ENCODE peak calls at places on chromosome 2, in six cellular contexts. U, D, Q, A, H and V are unnamed samples. For H3K9me3 and H3K36me3, the result is how much of the 10 kb centered on the place peaks cover.

GRCh38 chr2:227766361-227766883 is 20.7 kb downstream of the SCYGR8 start:
- DNase-seq in Q (peak), U (peak), D (peak), A (peak), H (peak), V (peak)

GRCh38 chr2:71370015-71370414 is 38.4 kb downstream of the ZNF638 start:
- DNase-seq in D (no peak), U (no peak), Q (no peak), H (no peak), A (no peak), V (no peak)

GRCh38 chr2:233414273-233414654 is 60.0 kb downstream of the DGKD start:
- DNase-seq in U (no peak), Q (peak), H (no peak), A (no peak), D (no peak), V (no peak)

GRCh38 chr2:62197609-62198236 is 1.8 kb downstream of the B3GNT2 start:
- DNase-seq in D (peak), A (peak), U (peak), Q (peak), H (no peak), V (no peak)

GRCh38 chr2:102114851-102115497 is 27.6 kb upstream of the IL1R1 start:
- DNase-seq in Q (no peak), U (no peak), D (no peak), A (no peak), H (no peak), V (no peak)

GRCh38 chr2:3696542-3696941 is 6.8 kb upstream of the DCDC2C start:
- DNase-seq in U (no peak), D (no peak), H (no peak), A (no peak), Q (no peak), V (no peak)

GRCh38 chr2:170292415-170292814 is 114.5 kb downstream of the MYO3B start:
- DNase-seq in D (no peak), A (no peak), U (no peak), Q (peak), H (no peak), V (no peak)

GRCh38 chr2:231711677-231712461 is 3.5 kb downstream of the PTMA start:
- DNase-seq in H (peak), U (no peak), A (no peak), Q (no peak), D (peak), V (peak)

GRCh38 chr2:118634876-118635275 is 212.6 kb downstream of the EN1 start:
- DNase-seq in H (no peak), U (no peak), A (no peak), D (no peak), Q (no peak), V (no peak)

GRCh38 chr2:628651-629050 is 48.6 kb downstream of the TMEM18 start:
- DNase-seq in Q (peak), H (no peak), A (no peak), U (no peak), D (no peak), V (no peak)

GRCh38 chr2:124692707-124693106 is 667.6 kb downstream of the CNTNAP5 start:
- DNase-seq in U (no peak), D (no peak), Q (no peak), H (no peak), A (peak), V (no peak)

GRCh38 chr2:23199115-23199918 is 185.7 kb upstream of the KLHL29 start:
- DNase-seq in H (peak), A (no peak), Q (peak), U (no peak), D (no peak), V (no peak)

GRCh38 chr2:128607981-128608506 is 289.4 kb upstream of the HS6ST1 start:
- DNase-seq in Q (peak), A (peak), U (no peak), H (no peak), D (no peak), V (no peak)

GRCh38 chr2:161857936-161858335 is 216.1 kb downstream of the DPP4 start:
- DNase-seq in H (no peak), A (no peak), U (no peak), D (no peak), Q (no peak), V (no peak)

GRCh38 chr2:168470880-168471475 is 14.9 kb downstream of the CERS6 start:
- DNase-seq in U (no peak), D (no peak), Q (no peak), H (peak), A (no peak), V (no peak)

GRCh38 chr2:177600917-177601316 is 208.3 kb downstream of the AGPS start:
- DNase-seq in D (no peak), H (no peak), Q (no peak), U (no peak), A (no peak), V (no peak)

GRCh38 chr2:120516323-120517314 is 170.7 kb downstream of the INHBB start:
- DNase-seq in U (no peak), Q (no peak), D (no peak), A (no peak), H (no peak), V (no peak)

GRCh38 chr2:36397728-36398413 is 42.3 kb downstream of the CRIM1 start:
- DNase-seq in H (no peak), A (no peak), D (no peak), U (no peak), Q (peak), V (no peak)

GRCh38 chr2:71782323-71782722 is 329.0 kb downstream of the DYSF start:
- DNase-seq in U (no peak), D (peak), A (no peak), Q (no peak), H (no peak), V (no peak)

GRCh38 chr2:135130751-135131150 is 78.7 kb downstream of the RAB3GAP1 start:
- DNase-seq in A (no peak), Q (no peak), U (peak), H (no peak), D (no peak), V (no peak)

GRCh38 chr2:75710577-75711253 is at the start of gene GCFC2:
- DNase-seq in U (peak), D (peak), Q (peak), A (peak), H (peak), V (peak)

GRCh38 chr2:126212735-126213134 is 443.2 kb upstream of the GYPC start:
- DNase-seq in H (no peak), U (no peak), A (no peak), Q (no peak), D (no peak), V (no peak)

GRCh38 chr2:120765911-120766757 is 30.5 kb downstream of the GLI2 start:
- DNase-seq in A (peak), D (no peak), H (no peak), Q (no peak), U (no peak), V (no peak)

GRCh38 chr2:178266445-178266844 is 72.1 kb downstream of the OSBPL6 start:
- DNase-seq in Q (no peak), U (no peak), D (no peak), H (no peak), A (no peak), V (no peak)

GRCh38 chr2:110883401-110883800 is 151.0 kb downstream of the ACOXL start:
- DNase-seq in H (no peak), U (no peak), A (no peak), D (no peak), Q (no peak), V (no peak)

GRCh38 chr2:159807183-159808037 is 9.4 kb upstream of the CD302 start:
- DNase-seq in Q (peak), D (no peak), A (no peak), H (peak), U (peak), V (no peak)

GRCh38 chr2:46335404-46335965 is 38.3 kb downstream of the EPAS1 start:
- DNase-seq in D (no peak), U (peak), Q (no peak), H (no peak), A (peak), V (no peak)

DNA sequence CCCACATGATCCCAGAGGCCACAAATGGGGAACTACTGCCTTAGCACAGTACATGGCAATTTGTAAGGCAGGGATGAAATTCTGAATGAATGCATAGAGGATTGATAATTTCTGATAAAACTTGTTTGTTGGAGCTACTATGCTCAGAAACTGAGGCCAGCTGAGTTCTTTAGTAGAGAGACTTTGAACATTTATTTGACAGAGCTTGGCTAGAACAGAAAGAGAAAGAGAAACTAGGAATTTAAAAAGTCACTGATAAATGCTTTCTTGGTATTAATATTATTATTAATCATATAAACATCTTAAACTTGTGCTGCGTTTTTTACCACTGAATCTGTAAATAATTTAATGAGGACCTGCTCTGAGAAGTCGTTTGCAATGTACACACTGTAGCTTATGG is 923.7 kb upstream of the CNTNAP5 start:
- DNase-seq in U (no peak), A (no peak), H (no peak), D (no peak), Q (no peak), V (no peak)
- H3K9me3 ChIP-seq in U (under half), A (under half), H (under half), D (under half), Q (under half), V (under half)

GRCh38 chr2:195162918-195163317 is 494.1 kb upstream of the SLC39A10 start:
- DNase-seq in H (no peak), U (no peak), Q (no peak), D (no peak), A (no peak), V (no peak)
- H3K4me3 ChIP-seq in H (no peak), U (no peak), Q (no peak), D (no peak), A (no peak), V (no peak)

DNA sequence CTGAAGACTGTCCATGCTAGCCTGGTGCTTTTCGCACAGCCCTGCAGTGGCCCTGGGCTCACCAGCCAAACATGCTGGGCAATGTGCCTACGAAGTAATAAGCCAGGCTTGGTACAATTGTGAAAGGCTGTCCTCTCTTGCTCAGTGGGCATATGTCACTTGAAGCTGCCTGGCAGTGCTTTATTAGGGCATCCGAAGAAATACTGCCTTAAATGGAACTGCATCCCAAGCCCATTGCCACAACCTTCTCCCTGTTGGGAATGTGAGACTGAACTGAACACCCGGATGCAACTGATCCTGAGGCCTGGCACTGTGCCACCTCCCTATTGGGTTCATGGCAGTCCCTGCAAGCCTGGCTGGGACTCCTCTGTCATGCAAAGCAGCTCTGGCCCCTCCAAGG is 15.9 kb downstream of the CAPG start:
- DNase-seq in U (no peak), H (no peak), Q (no peak), D (no peak), A (no peak), V (no peak)
- H3K36me3 ChIP-seq in U (under half), H (under half), Q (under half), D (under half), A (under half), V (under half)

DNA sequence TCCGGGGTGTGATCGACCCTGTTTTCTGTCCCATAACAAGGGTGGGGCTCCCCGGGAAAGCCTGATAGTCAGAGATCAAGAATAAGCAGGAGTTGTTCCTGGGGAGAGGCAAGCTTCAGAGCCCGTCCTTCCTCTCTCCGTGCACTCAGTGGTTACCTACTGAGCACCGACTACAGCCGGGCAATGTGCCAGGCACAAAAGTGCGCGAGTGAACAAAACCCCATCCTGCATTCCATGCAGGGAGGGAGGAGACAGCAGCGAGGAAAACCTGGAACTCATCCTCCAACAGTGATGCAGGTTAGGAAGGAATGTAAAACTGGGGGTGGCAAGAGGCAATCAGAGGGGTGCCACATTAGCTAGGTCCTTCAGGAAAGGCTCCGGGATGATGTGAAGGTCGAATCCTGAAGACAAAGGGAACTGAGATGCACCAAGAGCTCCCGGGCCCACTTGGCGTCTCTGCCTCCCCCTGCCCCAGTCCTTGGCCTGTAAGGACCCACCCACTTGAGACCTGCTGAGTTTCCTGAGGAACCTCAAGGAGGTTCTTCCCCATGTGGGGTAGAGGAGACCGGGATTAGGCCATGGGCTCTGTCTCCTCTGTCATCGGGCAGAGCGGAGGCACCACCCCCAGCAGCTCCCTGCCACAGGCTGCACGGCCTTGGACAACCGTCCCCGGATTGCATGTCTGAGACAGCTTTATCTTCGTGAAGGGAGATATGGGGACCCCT is 198.2 kb downstream of the NDUFA10 start:
- DNase-seq in D (peak), A (peak), H (no peak), Q (no peak), U (no peak), V (no peak)
- H3K9me3 ChIP-seq in D (under half), A (under half), H (under half), Q (under half), U (under half), V (under half)

DNA sequence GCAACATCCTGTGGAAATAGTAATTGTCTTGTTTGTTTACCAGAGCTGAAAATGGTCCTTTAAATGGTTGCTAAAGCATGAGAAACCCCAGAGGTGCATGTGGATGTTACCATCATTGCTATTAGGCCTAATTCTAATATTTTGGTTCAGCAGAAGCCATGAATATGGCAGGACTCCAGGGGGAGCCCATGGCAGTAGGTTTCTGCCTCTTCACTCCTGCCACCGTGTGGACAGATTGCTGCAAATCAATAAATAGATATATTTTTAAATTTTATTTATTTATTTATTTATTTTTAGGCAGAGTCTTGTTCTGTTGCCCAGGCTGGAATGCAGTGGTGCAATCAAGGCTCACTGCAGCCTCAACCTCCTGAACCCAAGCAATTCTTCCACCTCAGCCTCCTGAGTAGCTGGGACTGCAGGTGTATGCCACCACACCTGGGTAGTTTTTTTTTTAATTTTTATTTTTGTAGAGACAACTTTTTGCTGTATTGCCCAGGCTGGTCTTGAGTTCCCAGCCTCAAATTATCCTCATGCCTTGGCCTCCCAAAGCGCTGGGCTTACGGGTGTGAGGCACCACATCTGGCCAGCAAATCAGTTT is 54.9 kb upstream of the CAPN13 start:
- DNase-seq in H (peak), Q (peak), U (peak), D (peak), A (peak), V (peak)
- H3K4me3 ChIP-seq in H (no peak), Q (no peak), U (no peak), D (no peak), A (no peak), V (no peak)

GRCh38 chr2:199329024-199329423 is 128.7 kb downstream of the SATB2 start:
- DNase-seq in A (no peak), D (no peak), U (no peak), Q (no peak), H (no peak), V (no peak)
- H3K36me3 ChIP-seq in A (under half), D (under half), U (under half), Q (under half), H (under half), V (under half)

GRCh38 chr2:241029599-241030332 is 31.3 kb downstream of the SNED1 start:
- DNase-seq in Q (no peak), U (no peak), A (no peak), D (no peak), H (no peak), V (no peak)

GRCh38 chr2:241031436-241032165 is 33.2 kb downstream of the SNED1 start:
- DNase-seq in H (no peak), Q (no peak), D (no peak), U (no peak), A (no peak), V (no peak)

GRCh38 chr2:241030333-241030680 is 31.9 kb downstream of the SNED1 start:
- DNase-seq in Q (no peak), U (no peak), H (no peak), A (no peak), D (no peak), V (no peak)

GRCh38 chr2:241033346-241033987 is 35.0 kb downstream of the SNED1 start:
- DNase-seq in H (no peak), D (no peak), U (no peak), A (no peak), Q (no peak), V (no peak)

GRCh38 chr2:241030883-241031282 is 32.5 kb downstream of the SNED1 start:
- DNase-seq in Q (no peak), D (no peak), A (no peak), H (no peak), U (no peak), V (no peak)
- H3K9me3 ChIP-seq in Q (under half), D (under half), A (under half), H (under half), U (under half), V (under half)

DNA sequence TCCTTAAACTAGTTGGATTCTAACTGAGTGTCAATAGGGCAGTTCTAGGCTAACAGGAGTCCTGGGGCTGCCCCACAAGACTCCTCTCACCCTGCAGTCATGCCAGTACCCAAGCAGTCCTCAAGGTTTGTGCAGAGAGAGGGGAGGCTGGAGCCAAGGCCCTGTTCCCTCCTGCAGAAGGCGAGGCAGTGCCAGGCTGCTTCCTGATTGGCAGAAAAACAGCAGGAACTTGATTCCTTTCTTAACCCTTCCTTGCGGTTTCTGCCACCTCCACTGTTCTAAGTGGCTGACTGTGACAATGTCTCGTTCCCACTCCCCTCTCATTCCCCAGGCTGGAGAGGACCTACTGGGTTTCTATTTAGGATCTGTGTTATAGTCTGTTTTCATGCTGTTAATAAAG is 75.3 kb downstream of the LPIN1 start:
- DNase-seq in U (no peak), A (no peak), D (no peak), Q (no peak), H (no peak), V (no peak)
- H3K4me3 ChIP-seq in U (no peak), A (no peak), D (no peak), Q (no peak), H (no peak), V (no peak)